ENCODE peak calls at places on chromosomes 5 and 9, in five cellular contexts. Z, W, P, H and G are unnamed samples.

GRCh38 chr5:179322071-179323025 is 22.9 kb downstream of the ADAMTS2 start:
- DNase-seq in Z (no peak), W (no peak), P (no peak), H (no peak), G (no peak)

GRCh38 chr5:132747693-132748440 is 641 bp downstream of the CCNI2 start:
- DNase-seq in Z (peak), W (no peak), P (peak), H (no peak), G (no peak)

GRCh38 chr5:83914662-83915418 is 194.2 kb upstream of the HAPLN1 start:
- DNase-seq in Z (no peak), W (no peak), P (no peak), H (no peak), G (no peak)

GRCh38 chr9:27125030-27125429 is 16.0 kb downstream of the TEK start:
- DNase-seq in Z (no peak), W (no peak), P (no peak), H (no peak), G (no peak)

GRCh38 chr5:99929067-99929805 is 605.9 kb upstream of the FAM174A start:
- DNase-seq in Z (no peak), W (no peak), P (no peak), H (no peak), G (no peak)

GRCh38 chr5:145991044-145991575 is 54.7 kb downstream of the SH3RF2 start:
- DNase-seq in Z (no peak), W (no peak), P (no peak), H (no peak), G (no peak)

GRCh38 chr5:3091040-3091774 is 339.7 kb upstream of the IRX2 start:
- DNase-seq in Z (no peak), W (no peak), P (no peak), H (no peak), G (no peak)

GRCh38 chr5:135193213-135194125 is 159.4 kb upstream of the PITX1 start:
- DNase-seq in Z (no peak), W (no peak), P (no peak), H (peak), G (no peak)

GRCh38 chr9:127720031-127720864 is 4.4 kb downstream of the TTC16 start:
- DNase-seq in Z (no peak), W (no peak), P (peak), H (no peak), G (no peak)

GRCh38 chr5:39132792-39133191 is 58.6 kb upstream of the RICTOR start:
- DNase-seq in Z (no peak), W (no peak), P (no peak), H (no peak), G (no peak)

GRCh38 chr5:34500236-34500836 is 155.8 kb upstream of the RAI14 start:
- DNase-seq in Z (no peak), W (no peak), P (no peak), H (no peak), G (no peak)

GRCh38 chr9:99040911-99041582 is 63.9 kb upstream of the TGFBR1 start:
- DNase-seq in Z (no peak), W (no peak), P (no peak), H (no peak), G (no peak)

GRCh38 chr9:132409828-132410528 is at the start of gene CFAP77:
- DNase-seq in Z (peak), W (peak), P (peak), H (peak), G (no peak)